ENCODE peak calls at places on chromosomes 16 and 17, in six cellular contexts. B is effector memory CD4-positive, alpha-beta T cell; X is brain microvascular endothelial cell; I is substantia nigra; M is AG04450; T is iris pigment epithelial cell. Z is an unnamed sample.

GRCh38 chr16:12497558-12497957 is 306.1 kb downstream of the CPPED1 start:
- DNase-seq in X (no peak), B (no peak), M (no peak), T (no peak), I (no peak), Z (no peak)

GRCh38 chr16:9595393-9595792 is 503.9 kb downstream of the HAPSTR1 start:
- DNase-seq in B (no peak), X (no peak), M (no peak), T (no peak), I (no peak), Z (no peak)

GRCh38 chr17:61322316-61323014 is 77.2 kb upstream of the TBX2 start:
- DNase-seq in M (no peak), B (no peak), X (no peak), T (no peak), I (no peak), Z (no peak)

GRCh38 chr16:1159325-1159972 is 6.5 kb downstream of the CACNA1H start:
- DNase-seq in X (no peak), I (no peak), B (no peak), T (no peak), M (no peak), Z (no peak)

GRCh38 chr17:74467221-74467951 is 952 bp downstream of the CD300A start:
- DNase-seq in T (no peak), M (no peak), B (no peak), X (no peak), I (no peak), Z (no peak)

GRCh38 chr16:29973384-29974246 is at the start of gene TAOK2:
- DNase-seq in B (peak), X (peak), I (peak), T (peak), M (peak), Z (peak)

GRCh38 chr16:65114527-65114926 is 7.3 kb downstream of the CDH11 start:
- DNase-seq in X (no peak), I (no peak), B (no peak), T (no peak), M (no peak), Z (no peak)

GRCh38 chr17:7858487-7858832 is 657 bp downstream of the CYB5D1 start:
- DNase-seq in I (no peak), X (peak), B (no peak), T (peak), M (no peak), Z (no peak)

GRCh38 chr17:78745407-78746088 is 36.5 kb downstream of the CYTH1 start:
- DNase-seq in B (no peak), X (no peak), T (peak), I (no peak), M (no peak), Z (no peak)

GRCh38 chr17:2259769-2260536 is 43.6 kb downstream of the SMG6 start:
- DNase-seq in T (peak), B (peak), M (no peak), X (no peak), I (no peak), Z (no peak)

GRCh38 chr17:74815671-74816370 is 39.7 kb upstream of the NAT9 start:
- DNase-seq in X (no peak), T (peak), I (no peak), B (no peak), M (no peak), Z (no peak)

GRCh38 chr16:67926181-67926742 is 5.4 kb downstream of the CTRL start:
- DNase-seq in M (no peak), T (peak), I (peak), B (no peak), X (peak), Z (peak)

GRCh38 chr16:50521246-50521900 is 26.8 kb upstream of the NKD1 start:
- DNase-seq in I (no peak), T (no peak), B (no peak), M (no peak), X (no peak), Z (no peak)

GRCh38 chr17:9811086-9811485 is 10.8 kb downstream of the GSG1L2 start:
- DNase-seq in I (no peak), M (no peak), B (no peak), T (no peak), X (no peak), Z (peak)

GRCh38 chr17:69552986-69553667 is 138.6 kb downstream of the MAP2K6 start:
- DNase-seq in I (no peak), B (no peak), T (no peak), X (no peak), M (no peak), Z (no peak)

GRCh38 chr17:2025220-2025621 is at the start of gene RTN4RL1:
- DNase-seq in M (no peak), B (peak), X (no peak), I (no peak), T (peak), Z (peak)

GRCh38 chr17:40069751-40070643 is 7.2 kb downstream of the THRA start:
- DNase-seq in T (peak), I (no peak), B (peak), M (no peak), X (peak), Z (no peak)

GRCh38 chr17:46758614-46759013 is 59.9 kb downstream of the WNT3 start:
- DNase-seq in X (no peak), M (no peak), T (no peak), I (no peak), B (no peak), Z (peak)

GRCh38 chr17:79610151-79610645 is 653 bp downstream of the RBFOX3 start:
- DNase-seq in I (no peak), B (no peak), M (no peak), X (no peak), T (no peak), Z (no peak)

GRCh38 chr17:72465191-72466024 is 344.6 kb downstream of the SOX9 start:
- DNase-seq in I (no peak), X (peak), T (peak), B (no peak), M (peak), Z (peak)

GRCh38 chr17:77735341-77736206 is 222.9 kb upstream of the TNRC6C start:
- DNase-seq in X (no peak), I (no peak), T (no peak), B (no peak), M (no peak), Z (no peak)

GRCh38 chr17:76261421-76262215 is 3.5 kb upstream of the UBALD2 start:
- DNase-seq in X (peak), T (peak), B (no peak), M (no peak), I (no peak), Z (peak)

GRCh38 chr16:11240636-11241473 is 15.1 kb downstream of the SOCS1 start:
- DNase-seq in M (no peak), T (no peak), X (no peak), B (no peak), I (no peak), Z (no peak)

GRCh38 chr17:41002814-41003213 is 3.1 kb upstream of the KRTAP3-2 start:
- DNase-seq in M (no peak), B (no peak), I (no peak), T (peak), X (no peak), Z (peak)

Z was measured in bronchial epithelial cell.